ENCODE peak calls at places on chromosomes 3 and 15, in eight cellular contexts. J, I, N, D, A, R, W and L are unnamed samples. For H3K4me1, the result is how much of the 10 kb centered on the place peaks cover.

GRCh38 chr3:86982883-86983282 is 8.1 kb downstream of the VGLL3 start:
- DNase-seq in J (no peak), I (no peak), N (no peak), D (no peak), A (peak), R (no peak), W (peak), L (no peak)

GRCh38 chr15:93825721-93826120 is 405.6 kb upstream of the MCTP2 start:
- DNase-seq in J (no peak), I (no peak), N (no peak), D (no peak), A (no peak), R (no peak), W (no peak), L (no peak)

GRCh38 chr15:74133703-74134386 is 3.5 kb downstream of the ISLR2 start:
- DNase-seq in J (no peak), I (no peak), N (no peak), D (no peak), A (no peak), R (no peak), W (no peak), L (no peak)

GRCh38 chr15:93467327-93467726 is 378.3 kb upstream of the RGMA start:
- DNase-seq in J (peak), I (no peak), N (peak), D (no peak), A (no peak), R (no peak), W (no peak), L (no peak)

GRCh38 chr3:131303848-131304247 is 77.7 kb upstream of the NUDT16 start:
- DNase-seq in J (no peak), I (no peak), N (no peak), D (no peak), A (peak), R (no peak), W (peak), L (no peak)

GRCh38 chr15:43169888-43170287 is 15.3 kb upstream of the CCNDBP1 start:
- DNase-seq in J (no peak), I (no peak), N (no peak), D (no peak), A (peak), R (no peak), W (peak), L (no peak)

GRCh38 chr3:77460326-77460725 is 420.4 kb downstream of the ROBO2 start:
- DNase-seq in J (no peak), I (no peak), N (no peak), D (no peak), A (peak), R (no peak), W (no peak), L (no peak)

GRCh38 chr3:16897254-16897926 is 12.6 kb downstream of the PLCL2 start:
- DNase-seq in J (peak), I (no peak), N (peak), D (peak), A (peak), R (no peak), W (no peak), L (peak)

GRCh38 chr3:67109651-67110204 is 111.6 kb downstream of the KBTBD8 start:
- DNase-seq in J (no peak), I (no peak), N (no peak), D (no peak), A (peak), R (no peak), W (peak), L (no peak)

GRCh38 chr15:86139828-86140227 is 60.2 kb downstream of the AGBL1 start:
- DNase-seq in J (no peak), I (no peak), N (no peak), D (no peak), A (no peak), R (no peak), W (no peak), L (no peak)

GRCh38 chr15:27358751-27359434 is 387.9 kb downstream of the GABRG3 start:
- DNase-seq in J (no peak), I (no peak), N (no peak), D (peak), A (no peak), R (no peak), W (peak), L (no peak)

GRCh38 chr3:68070186-68070585 is 415.8 kb upstream of the SUCLG2 start:
- DNase-seq in J (no peak), I (no peak), N (no peak), D (no peak), A (no peak), R (no peak), W (no peak), L (no peak)

GRCh38 chr15:89501646-89502045 is 5.3 kb upstream of the RHCG start:
- DNase-seq in J (no peak), I (no peak), N (no peak), D (no peak), A (no peak), R (no peak), W (no peak), L (no peak)

GRCh38 chr3:69051796-69052566 is at the start of gene TMF1:
- DNase-seq in J (peak), I (peak), N (peak), D (peak), A (peak), R (peak), W (peak), L (peak)

GRCh38 chr15:79015416-79015815 is 70.6 kb upstream of the CTSH start:
- DNase-seq in J (no peak), I (no peak), N (no peak), D (no peak), A (no peak), R (no peak), W (no peak), L (no peak)

GRCh38 chr3:70981252-70981933 is 602.1 kb downstream of the FOXP1 start:
- DNase-seq in J (no peak), I (no peak), N (no peak), D (no peak), A (no peak), R (no peak), W (no peak), L (no peak)

GRCh38 chr3:100910986-100911385 is 82.2 kb downstream of the ABI3BP start:
- DNase-seq in J (no peak), I (no peak), N (no peak), D (no peak), A (no peak), R (no peak), W (no peak), L (no peak)

GRCh38 chr3:134864644-134865043 is 69.6 kb downstream of the EPHB1 start:
- DNase-seq in J (no peak), I (no peak), N (no peak), D (peak), A (no peak), R (no peak), W (peak), L (no peak)

DNA sequence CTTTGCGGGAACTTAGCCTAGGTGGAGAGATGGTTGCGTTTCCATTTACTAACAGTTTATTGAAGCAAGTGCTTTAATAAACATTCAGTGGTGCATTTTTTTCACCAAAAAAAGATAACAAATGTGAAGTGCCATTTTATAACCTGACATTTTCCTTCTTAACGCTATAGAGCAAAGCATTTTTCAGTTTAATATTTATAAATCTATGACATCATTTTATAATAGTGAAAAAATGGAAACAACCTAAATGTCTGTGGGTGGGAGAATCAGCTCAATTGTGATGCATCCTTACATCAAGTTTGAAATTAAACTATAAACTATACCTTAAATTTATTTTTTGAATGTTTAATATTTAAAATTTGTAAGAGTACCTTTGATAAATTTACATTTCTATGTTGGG is 67.1 kb upstream of the CSTA start:
- DNase-seq in J (no peak), I (no peak), N (no peak), D (no peak), A (no peak), R (no peak), W (no peak), L (no peak)
- H3K4me1 ChIP-seq in J (under half), I (under half), N (under half), D (under half), A (under half), R (under half), W (under half), L (under half)

DNA sequence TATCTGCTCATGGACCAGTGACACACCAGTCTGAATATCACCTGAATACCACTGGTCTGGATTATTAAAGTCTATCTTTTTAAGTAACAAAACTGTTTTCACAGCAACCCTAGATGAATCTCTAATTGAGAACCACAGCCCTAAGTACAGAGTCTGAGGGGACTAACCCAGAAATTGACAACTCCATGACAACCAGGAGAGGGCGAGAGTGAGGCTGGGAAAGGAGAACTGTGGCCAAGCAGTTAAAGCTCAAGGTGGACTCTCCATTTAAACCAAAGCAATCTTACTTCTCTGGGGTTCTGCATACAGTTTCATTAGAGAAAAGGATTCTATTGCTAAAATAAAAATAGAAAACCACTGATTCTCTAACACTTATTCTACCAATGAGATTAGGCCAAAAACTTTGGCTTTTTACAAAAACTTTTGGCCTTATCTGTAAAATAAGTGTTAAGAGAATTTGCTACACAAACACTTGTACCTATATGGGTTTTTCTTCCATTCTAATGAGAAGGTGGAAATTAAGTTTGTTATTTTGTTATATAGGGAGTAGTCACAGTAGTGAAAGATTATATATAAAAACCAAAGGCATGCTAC is 11.4 kb downstream of the NEK10 start:
- DNase-seq in J (peak), I (peak), N (peak), D (peak), A (peak), R (peak), W (peak), L (peak)
- TF ChIP-seq CTCF in J (peak), I (peak), N (peak), D (peak), A (peak), R (no peak), W (peak), L (peak)

GRCh38 chr3:39114456-39114855 is 7.0 kb downstream of the TTC21A start:
- DNase-seq in J (no peak), I (no peak), N (no peak), D (no peak), A (no peak), R (no peak), W (no peak), L (no peak)
- H3K4me1 ChIP-seq in J (under half), I (under half), N (under half), D (under half), A (under half), R (under half), W (under half), L (under half)

DNA sequence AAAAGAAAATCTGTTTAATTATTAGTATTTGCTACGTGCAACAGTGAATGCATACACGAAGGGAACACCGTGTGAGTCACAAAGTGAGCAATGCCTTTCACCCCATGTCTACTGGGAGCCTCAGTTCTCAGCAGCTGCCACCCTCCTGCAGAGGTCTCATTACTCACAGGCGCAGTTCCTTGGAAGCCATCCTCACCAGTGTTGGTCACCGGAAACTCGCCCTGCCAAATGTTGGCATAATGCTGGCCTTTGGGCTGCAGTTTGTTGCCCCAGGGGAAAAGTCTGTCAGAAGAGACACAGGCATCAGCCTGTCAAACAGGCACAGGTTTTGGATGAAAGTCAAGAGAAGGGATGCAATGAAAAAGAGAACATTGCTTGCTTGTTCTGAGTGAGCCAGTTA is 50.1 kb downstream of the SUMF1 start:
- DNase-seq in J (no peak), I (no peak), N (no peak), D (no peak), A (peak), R (no peak), W (peak), L (no peak)
- TF ChIP-seq CTCF in J (no peak), I (no peak), N (no peak), D (no peak), A (no peak), R (no peak), W (no peak), L (no peak)

DNA sequence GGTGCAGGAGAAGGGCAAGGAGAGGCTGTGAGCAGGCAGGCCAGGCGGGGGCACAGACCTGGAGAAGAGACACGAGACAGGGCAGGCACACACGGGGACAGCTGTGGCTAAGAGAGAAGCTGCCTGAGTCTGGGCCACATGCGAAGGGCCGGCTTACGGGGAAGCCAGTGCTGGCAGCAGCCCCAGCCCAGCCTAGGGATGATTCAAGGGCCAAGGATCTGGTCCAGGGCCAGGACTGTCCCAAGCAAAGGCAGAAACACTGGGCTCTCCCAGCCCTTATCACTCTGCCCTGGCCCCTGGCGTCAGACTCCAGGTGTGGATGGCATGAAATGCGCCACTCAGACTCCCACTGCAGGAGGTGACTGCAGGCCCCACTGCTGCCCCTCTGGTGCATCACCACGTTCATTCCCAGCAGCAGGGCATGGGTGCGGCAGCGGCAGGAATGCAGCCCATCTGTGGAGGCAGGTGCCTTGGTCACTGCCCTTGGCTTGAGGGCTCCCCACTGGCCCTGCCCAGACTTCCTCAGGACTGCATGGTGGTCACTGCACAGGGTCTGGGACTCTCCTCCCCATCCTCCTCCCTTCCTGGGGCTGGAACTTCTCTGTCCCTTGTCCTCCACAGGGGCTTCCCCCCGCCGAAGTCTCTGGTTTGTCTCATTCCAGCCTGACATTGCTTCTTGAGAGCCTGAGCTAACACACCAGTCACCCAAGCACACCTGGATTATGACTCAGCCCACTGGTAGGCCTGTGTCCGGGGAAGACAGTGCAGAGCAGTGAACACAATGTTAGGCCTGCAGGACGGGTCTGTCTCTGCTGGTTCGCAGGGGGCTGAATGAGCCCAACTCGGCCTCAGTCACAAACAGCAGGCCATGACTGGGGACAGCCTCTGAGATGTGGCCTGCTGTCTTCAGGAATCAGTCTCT is 69.3 kb downstream of the TBC1D2B start:
- DNase-seq in J (peak), I (peak), N (peak), D (peak), A (peak), R (peak), W (peak), L (peak)
- H3K4me1 ChIP-seq in J (under half), I (half or more), N (under half), D (under half), A (under half), R (half or more), W (under half), L (under half)

GRCh38 chr15:63277044-63277892 is at the start of gene APH1B:
- DNase-seq in J (peak), I (peak), N (peak), D (peak), A (peak), R (peak), W (peak), L (peak)
- TF ChIP-seq CTCF in J (no peak), I (no peak), N (no peak), D (no peak), A (no peak), R (no peak), W (no peak), L (no peak)

GRCh38 chr3:74059301-74059700 is 434.6 kb upstream of the PDZRN3 start:
- DNase-seq in J (no peak), I (no peak), N (no peak), D (no peak), A (no peak), R (no peak), W (no peak), L (no peak)

GRCh38 chr3:74057169-74057568 is 432.4 kb upstream of the PDZRN3 start:
- DNase-seq in J (no peak), I (no peak), N (no peak), D (no peak), A (no peak), R (no peak), W (no peak), L (no peak)

GRCh38 chr3:74054566-74054965 is 429.8 kb upstream of the PDZRN3 start:
- DNase-seq in J (no peak), I (no peak), N (no peak), D (no peak), A (no peak), R (no peak), W (no peak), L (no peak)

GRCh38 chr3:74053970-74054369 is 429.2 kb upstream of the PDZRN3 start:
- DNase-seq in J (no peak), I (no peak), N (no peak), D (no peak), A (no peak), R (no peak), W (no peak), L (no peak)

GRCh38 chr3:74055064-74055463 is 430.3 kb upstream of the PDZRN3 start:
- DNase-seq in J (no peak), I (no peak), N (no peak), D (no peak), A (no peak), R (no peak), W (no peak), L (no peak)
- H3K4me1 ChIP-seq in J (under half), I (under half), N (under half), D (under half), A (under half), R (under half), W (under half), L (under half)

DNA sequence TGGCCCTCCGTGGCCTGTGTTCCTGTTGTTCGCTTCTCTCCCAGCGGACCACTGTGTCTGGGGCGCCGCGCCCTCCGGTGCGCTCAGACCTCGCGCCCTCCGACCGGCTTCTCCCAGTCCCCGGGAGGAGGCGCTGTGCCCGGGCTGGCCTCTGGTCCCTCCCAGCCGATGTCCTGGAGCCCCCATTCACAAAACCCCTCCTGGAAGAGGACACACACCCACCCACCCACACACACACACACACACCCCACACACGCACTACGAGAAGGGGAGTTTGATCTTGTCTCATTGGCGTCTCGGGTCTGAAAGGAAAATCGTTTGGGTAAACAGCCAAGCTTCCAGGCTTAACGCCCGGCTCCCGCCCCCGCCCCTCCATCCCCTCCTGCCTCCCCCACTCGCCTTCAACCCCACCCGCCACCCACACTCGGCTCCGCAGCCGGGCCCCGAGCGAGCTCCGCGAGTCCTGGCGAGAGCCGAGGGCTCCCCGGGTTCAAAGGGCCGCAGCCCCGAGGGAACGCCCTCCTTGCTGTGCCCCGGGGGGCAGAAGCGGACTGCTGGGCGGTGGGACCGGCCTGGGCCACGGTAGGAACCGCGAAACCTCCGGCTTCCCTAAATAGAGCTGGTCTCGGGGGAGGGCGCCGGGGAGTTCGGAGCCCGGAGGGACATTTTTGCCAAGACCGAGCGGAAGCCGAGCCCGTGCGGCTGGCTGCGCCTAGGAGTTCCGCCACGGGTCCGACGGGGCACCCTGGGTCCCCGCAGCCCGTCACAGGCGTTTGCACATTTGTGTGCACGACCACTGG is 23.6 kb downstream of the NR2F2 start:
- DNase-seq in J (no peak), I (no peak), N (no peak), D (peak), A (peak), R (peak), W (peak), L (no peak)
- TF ChIP-seq CTCF in J (no peak), I (no peak), N (no peak), D (no peak), A (peak), R (no peak), W (peak), L (no peak)

GRCh38 chr3:55484191-55484644 is 2.9 kb downstream of the WNT5A start:
- DNase-seq in J (no peak), I (no peak), N (no peak), D (no peak), A (no peak), R (no peak), W (no peak), L (peak)
- H3K4me1 ChIP-seq in J (half or more), I (under half), N (under half), D (under half), A (under half), R (half or more), W (under half), L (under half)